ENCODE peak calls at places on chromosomes 12 and 14, in seven cellular contexts. One of them, this sample, is unnamed.

GRCh38 chr12:130513572-130513971 is 175.9 kb downstream of the PIWIL1 start:
- DNase-seq in AG04449: no peak
- DNase-seq in osteocyte: no peak
- DNase-seq in HepG2: no peak
- DNase-seq in SK-N-DZ: no peak
- DNase-seq in psoas muscle: no peak
- DNase-seq in LoVo: no peak
- DNase-seq in this sample: no peak

GRCh38 chr12:124030008-124030407 is 57.0 kb downstream of the ZNF664 start:
- DNase-seq in AG04449: no peak
- DNase-seq in osteocyte: no peak
- DNase-seq in HepG2: no peak
- DNase-seq in SK-N-DZ: no peak
- DNase-seq in psoas muscle: no peak
- DNase-seq in LoVo: no peak
- DNase-seq in this sample: no peak

GRCh38 chr14:79332504-79333197 is 878.7 kb downstream of the DIO2 start:
- DNase-seq in AG04449: no peak
- DNase-seq in osteocyte: no peak
- DNase-seq in HepG2: no peak
- DNase-seq in SK-N-DZ: no peak
- DNase-seq in psoas muscle: no peak
- DNase-seq in LoVo: no peak
- DNase-seq in this sample: no peak

GRCh38 chr14:35416108-35416750 is 11.7 kb upstream of the NFKBIA start:
- DNase-seq in AG04449: no peak
- DNase-seq in osteocyte: no peak
- DNase-seq in HepG2: no peak
- DNase-seq in SK-N-DZ: no peak
- DNase-seq in psoas muscle: no peak
- DNase-seq in LoVo: no peak
- DNase-seq in this sample: peak

GRCh38 chr12:26121841-26122680 is 2.8 kb downstream of the BHLHE41 start:
- DNase-seq in AG04449: no peak
- DNase-seq in osteocyte: no peak
- DNase-seq in HepG2: no peak
- DNase-seq in SK-N-DZ: no peak
- DNase-seq in psoas muscle: peak
- DNase-seq in LoVo: no peak
- DNase-seq in this sample: no peak

GRCh38 chr12:12817611-12818010 is 4.5 kb downstream of the DDX47 start:
- DNase-seq in AG04449: no peak
- DNase-seq in osteocyte: no peak
- DNase-seq in HepG2: no peak
- DNase-seq in SK-N-DZ: no peak
- DNase-seq in psoas muscle: no peak
- DNase-seq in LoVo: no peak
- DNase-seq in this sample: no peak

GRCh38 chr14:105249175-105250007 is 1.1 kb downstream of the BTBD6 start:
- DNase-seq in AG04449: no peak
- DNase-seq in osteocyte: no peak
- DNase-seq in HepG2: no peak
- DNase-seq in SK-N-DZ: no peak
- DNase-seq in psoas muscle: peak
- DNase-seq in LoVo: peak
- DNase-seq in this sample: no peak

GRCh38 chr12:51901121-51901812 is 6.0 kb upstream of the ACVRL1 start:
- DNase-seq in AG04449: no peak
- DNase-seq in osteocyte: no peak
- DNase-seq in HepG2: no peak
- DNase-seq in SK-N-DZ: no peak
- DNase-seq in psoas muscle: no peak
- DNase-seq in LoVo: no peak
- DNase-seq in this sample: no peak

GRCh38 chr14:100573009-100573756 is 14.0 kb downstream of the BEGAIN start:
- DNase-seq in AG04449: no peak
- DNase-seq in osteocyte: no peak
- DNase-seq in HepG2: no peak
- DNase-seq in SK-N-DZ: no peak
- DNase-seq in psoas muscle: no peak
- DNase-seq in LoVo: no peak
- DNase-seq in this sample: no peak

GRCh38 chr12:16189849-16190248 is 87.6 kb downstream of the SLC15A5 start:
- DNase-seq in AG04449: no peak
- DNase-seq in osteocyte: no peak
- DNase-seq in HepG2: peak
- DNase-seq in SK-N-DZ: peak
- DNase-seq in psoas muscle: no peak
- DNase-seq in LoVo: no peak
- DNase-seq in this sample: no peak

GRCh38 chr12:65945457-65945856 is 121.2 kb downstream of the HMGA2 start:
- DNase-seq in AG04449: no peak
- DNase-seq in osteocyte: no peak
- DNase-seq in HepG2: no peak
- DNase-seq in SK-N-DZ: no peak
- DNase-seq in psoas muscle: no peak
- DNase-seq in LoVo: no peak
- DNase-seq in this sample: no peak

GRCh38 chr12:80877706-80878384 is 59.9 kb downstream of the LIN7A start:
- DNase-seq in AG04449: no peak
- DNase-seq in osteocyte: no peak
- DNase-seq in HepG2: no peak
- DNase-seq in SK-N-DZ: no peak
- DNase-seq in psoas muscle: no peak
- DNase-seq in LoVo: no peak
- DNase-seq in this sample: no peak

GRCh38 chr12:12081836-12082497 is 11.2 kb downstream of the BCL2L14 start:
- DNase-seq in AG04449: no peak
- DNase-seq in osteocyte: no peak
- DNase-seq in HepG2: peak
- DNase-seq in SK-N-DZ: peak
- DNase-seq in psoas muscle: no peak
- DNase-seq in LoVo: peak
- DNase-seq in this sample: no peak

GRCh38 chr14:97010491-97011160 is 213.4 kb downstream of the VRK1 start:
- DNase-seq in AG04449: no peak
- DNase-seq in osteocyte: no peak
- DNase-seq in HepG2: no peak
- DNase-seq in SK-N-DZ: no peak
- DNase-seq in psoas muscle: no peak
- DNase-seq in LoVo: no peak
- DNase-seq in this sample: no peak

GRCh38 chr12:116261525-116262100 is 15.9 kb downstream of the MED13L start:
- DNase-seq in AG04449: no peak
- DNase-seq in osteocyte: no peak
- DNase-seq in HepG2: no peak
- DNase-seq in SK-N-DZ: no peak
- DNase-seq in psoas muscle: no peak
- DNase-seq in LoVo: no peak
- DNase-seq in this sample: no peak

GRCh38 chr12:34396861-34397590 is 374.7 kb downstream of the ALG10 start:
- DNase-seq in AG04449: no peak
- DNase-seq in osteocyte: peak
- DNase-seq in HepG2: no peak
- DNase-seq in SK-N-DZ: no peak
- DNase-seq in psoas muscle: peak
- DNase-seq in LoVo: no peak
- DNase-seq in this sample: no peak

GRCh38 chr14:44962573-44963528 is 861 bp downstream of the TOGARAM1 start:
- DNase-seq in AG04449: no peak
- DNase-seq in osteocyte: no peak
- DNase-seq in HepG2: no peak
- DNase-seq in SK-N-DZ: peak
- DNase-seq in psoas muscle: peak
- DNase-seq in LoVo: no peak
- DNase-seq in this sample: no peak

GRCh38 chr12:67483871-67484554 is 164.5 kb upstream of the DYRK2 start:
- DNase-seq in AG04449: no peak
- DNase-seq in osteocyte: no peak
- DNase-seq in HepG2: no peak
- DNase-seq in SK-N-DZ: no peak
- DNase-seq in psoas muscle: no peak
- DNase-seq in LoVo: no peak
- DNase-seq in this sample: no peak

GRCh38 chr12:13103391-13104033 is at the start of gene GSG1:
- DNase-seq in AG04449: no peak
- DNase-seq in osteocyte: no peak
- DNase-seq in HepG2: no peak
- DNase-seq in SK-N-DZ: no peak
- DNase-seq in psoas muscle: no peak
- DNase-seq in LoVo: no peak
- DNase-seq in this sample: no peak

This sample was measured in effector memory CD8-positive, alpha-beta T cell.